ENCODE peak calls at places on chromosome 1, in seven cellular contexts. H is HuH-7.5; T is NCI-H1930; U is EH; N is stimulated activated CD8-positive, alpha-beta memory T cell treated with anti-CD3 and anti-CD28 coated beads, Interleukin-4, amount 100 ng/mL, for 48 hours; Y is stimulated activated effector memory CD8-positive, alpha-beta T cell treated with anti-CD3 and anti-CD28 coated beads, Interleukin-12 subunit alpha, Interleukin-12 subunit beta, amount 100 ng/mL, for 72 hours; Z is HT-29. C is an unnamed sample.

GRCh38 chr1:205500240-205501218 is 3.9 kb upstream of the CDK18 start:
- DNase-seq in N (no peak), Z (no peak), T (no peak), Y (no peak), H (no peak), U (no peak), C (no peak)

GRCh38 chr1:198064181-198064580 is 92.6 kb upstream of the NEK7 start:
- DNase-seq in U (peak), Z (no peak), H (no peak), N (no peak), Y (no peak), T (no peak), C (no peak)

GRCh38 chr1:79531790-79532189 is 525.3 kb upstream of the ADGRL4 start:
- DNase-seq in T (no peak), U (no peak), Y (no peak), N (no peak), Z (no peak), H (no peak), C (no peak)

GRCh38 chr1:171286032-171286705 is 27.8 kb upstream of the FMO4 start:
- DNase-seq in Y (no peak), U (peak), H (no peak), Z (no peak), T (no peak), N (no peak), C (no peak)

GRCh38 chr1:11058595-11059165 is 1.1 kb downstream of the SRM start:
- DNase-seq in T (no peak), H (no peak), N (no peak), Z (no peak), Y (no peak), U (no peak), C (no peak)

GRCh38 chr1:237181731-237182317 is 139.8 kb downstream of the RYR2 start:
- DNase-seq in Y (no peak), T (no peak), U (no peak), N (no peak), H (no peak), Z (no peak), C (no peak)

GRCh38 chr1:183075861-183076260 is 52.6 kb downstream of the LAMC1 start:
- DNase-seq in N (no peak), U (no peak), Z (no peak), Y (no peak), T (no peak), H (no peak), C (no peak)

GRCh38 chr1:201593200-201593828 is 54.4 kb downstream of the NAV1 start:
- DNase-seq in U (peak), H (no peak), T (no peak), N (no peak), Y (no peak), Z (no peak), C (peak)

GRCh38 chr1:923131-923990 is at the start of gene SAMD11:
- DNase-seq in U (peak), T (peak), Z (peak), H (peak), Y (peak), N (peak), C (peak)

GRCh38 chr1:3956527-3957170 is 56.6 kb upstream of the C1orf174 start:
- DNase-seq in Z (no peak), T (no peak), U (no peak), H (no peak), N (no peak), Y (no peak), C (no peak)

GRCh38 chr1:228346731-228347130 is 59.9 kb downstream of the TRIM11 start:
- DNase-seq in T (no peak), Z (no peak), U (no peak), H (no peak), Y (no peak), N (no peak), C (no peak)

GRCh38 chr1:159845751-159846531 is 16.5 kb downstream of the VSIG8 start:
- DNase-seq in N (no peak), Z (no peak), Y (no peak), H (no peak), U (no peak), T (no peak), C (no peak)

GRCh38 chr1:6051423-6051822 is 5.7 kb downstream of the KCNAB2 start:
- DNase-seq in H (no peak), U (no peak), N (no peak), Z (no peak), T (no peak), Y (no peak), C (no peak)

GRCh38 chr1:97726386-97726785 is 194.4 kb downstream of the DPYD start:
- DNase-seq in U (peak), Y (no peak), H (no peak), N (no peak), T (no peak), Z (no peak), C (no peak)

GRCh38 chr1:99891997-99892396 is 41.8 kb downstream of the AGL start:
- DNase-seq in U (no peak), N (no peak), H (no peak), T (no peak), Z (no peak), Y (no peak), C (no peak)

GRCh38 chr1:246284021-246284420 is 223.1 kb downstream of the SMYD3 start:
- DNase-seq in H (no peak), Z (no peak), T (no peak), N (no peak), Y (no peak), U (peak), C (no peak)

GRCh38 chr1:177020861-177021589 is 143.5 kb downstream of the ASTN1 start:
- DNase-seq in T (no peak), Y (no peak), U (no peak), H (no peak), N (no peak), Z (no peak), C (no peak)

GRCh38 chr1:172826096-172826741 is 167.3 kb downstream of the FASLG start:
- DNase-seq in Y (no peak), Z (peak), H (peak), U (peak), T (no peak), N (no peak), C (no peak)

GRCh38 chr1:57422271-57423134 is 1.4 kb downstream of the DAB1 start:
- DNase-seq in U (peak), N (no peak), Z (no peak), T (no peak), Y (no peak), H (peak), C (no peak)

GRCh38 chr1:184861755-184862336 is 107.2 kb upstream of the EDEM3 start:
- DNase-seq in Y (peak), N (no peak), T (no peak), Z (no peak), H (no peak), U (no peak), C (no peak)

GRCh38 chr1:29752141-29752540 is 515.8 kb downstream of the PTPRU start:
- DNase-seq in T (no peak), N (peak), U (peak), H (no peak), Y (peak), Z (no peak), C (no peak)

GRCh38 chr1:99705385-99705784 is 59.5 kb downstream of the PALMD start:
- DNase-seq in N (no peak), U (no peak), Y (no peak), H (no peak), T (no peak), Z (no peak), C (no peak)

GRCh38 chr1:194394676-194395075 is 1208.3 kb upstream of the B3GALT2 start:
- DNase-seq in U (no peak), T (no peak), N (no peak), H (no peak), Y (no peak), Z (no peak), C (no peak)

GRCh38 chr1:9302745-9303524 is 10.2 kb downstream of the SPSB1 start:
- DNase-seq in Y (no peak), U (peak), H (no peak), T (no peak), Z (peak), N (no peak), C (no peak)

GRCh38 chr1:15254521-15254920 is 7.5 kb downstream of the FHAD1 start:
- DNase-seq in T (no peak), Y (no peak), N (no peak), U (no peak), H (no peak), Z (no peak), C (no peak)

GRCh38 chr1:16960560-16961296 is 19.7 kb downstream of the MFAP2 start:
- DNase-seq in H (peak), Z (peak), U (peak), T (peak), Y (peak), N (peak), C (peak)

GRCh38 chr1:167425482-167425881 is 92.8 kb downstream of the CD247 start:
- DNase-seq in N (no peak), Z (no peak), Y (no peak), H (no peak), T (no peak), U (no peak), C (no peak)

GRCh38 chr1:159091547-159092397 is 15.2 kb upstream of the AIM2 start:
- DNase-seq in Z (no peak), U (peak), T (no peak), N (peak), H (no peak), Y (no peak), C (no peak)

GRCh38 chr1:23376890-23377811 is 7.5 kb upstream of the ZNF436 start:
- DNase-seq in N (no peak), Z (peak), H (no peak), T (no peak), U (peak), Y (no peak), C (no peak)

GRCh38 chr1:14599787-14600186 is 1.3 kb downstream of the KAZN start:
- DNase-seq in U (no peak), T (no peak), N (no peak), Y (no peak), H (no peak), Z (no peak), C (no peak)

C was measured in activated effector memory CD4-positive, alpha-beta T cell treated with anti-CD3 and anti-CD28 coated beads, Interleukin-2, amount 50 U/mL, for 16 hours.